ENCODE peak calls at places on chromosomes 11 and 22, in six cellular contexts. H is PC-3, I is GM23248, J is SK-N-SH, X is neural progenitor cell, Q is HCT116. A is an unnamed sample.

GRCh38 chr11:65565624-65566453 is 4.4 kb upstream of the ZNRD2 start:
- DNase-seq in X (no peak), Q (no peak), J (no peak), I (peak; percentile 50), H (peak; percentile 41), A (no peak)

GRCh38 chr22:42964994-42965699 is 49.8 kb downstream of the PACSIN2 start:
- DNase-seq in I (no peak), Q (peak; percentile 86), J (no peak), X (no peak), H (peak; percentile 44), A (no peak)

GRCh38 chr11:20308601-20309000 is 54.9 kb upstream of the HTATIP2 start:
- DNase-seq in H (no peak), X (no peak), I (no peak), Q (no peak), J (no peak), A (no peak)

GRCh38 chr11:74446445-74446844 is 20.9 kb downstream of the KCNE3 start:
- DNase-seq in H (no peak), Q (no peak), J (peak; percentile 70), X (no peak), I (no peak), A (no peak)

GRCh38 chr11:83157755-83158473 is 983 bp downstream of the PCF11 start:
- DNase-seq in J (peak; percentile 47), Q (no peak), I (peak; percentile 82), X (peak; percentile 62), H (peak; percentile 40), A (peak; percentile 48)

GRCh38 chr22:30868663-30869385 is 99.8 kb downstream of the MORC2 start:
- DNase-seq in I (peak; percentile 57), H (no peak), J (peak; percentile 30), X (no peak), Q (no peak), A (no peak)

GRCh38 chr11:13007702-13008435 is 1.2 kb upstream of the RASSF10 start:
- DNase-seq in I (no peak), X (no peak), J (no peak), Q (no peak), H (peak; percentile 65), A (no peak)

GRCh38 chr11:65180877-65181568 is 705 bp upstream of the CAPN1 start:
- DNase-seq in I (peak; percentile 76), X (peak; percentile 95), Q (peak; percentile 29), J (peak; percentile 96), H (peak; percentile 72), A (peak; percentile 68)

GRCh38 chr11:39037611-39038010 is 2421.8 kb downstream of the LRRC4C start:
- DNase-seq in H (no peak), I (no peak), J (no peak), Q (no peak), X (no peak), A (no peak)

GRCh38 chr11:106717222-106717621 is 301.1 kb downstream of the GUCY1A2 start:
- DNase-seq in I (no peak), X (no peak), H (peak; percentile 50), J (no peak), Q (no peak), A (no peak)

GRCh38 chr22:28052818-28053217 is 133.8 kb upstream of the PITPNB start:
- DNase-seq in Q (no peak), J (no peak), X (peak; percentile 48), H (no peak), I (no peak), A (no peak)

GRCh38 chr11:103222801-103223200 is 113.6 kb downstream of the DYNC2H1 start:
- DNase-seq in X (no peak), Q (no peak), I (no peak), H (no peak), J (no peak), A (no peak)

GRCh38 chr22:29073618-29074275 is 912 bp downstream of the KREMEN1 start:
- DNase-seq in H (no peak), J (no peak), X (peak; percentile 83), I (peak; percentile 68), Q (no peak), A (no peak)

GRCh38 chr11:117872420-117872961 is 4.0 kb downstream of the FXYD6 start:
- DNase-seq in J (no peak), Q (no peak), H (no peak), X (no peak), I (no peak), A (no peak)

GRCh38 chr11:9750551-9750950 is 86.7 kb downstream of the SWAP70 start:
- DNase-seq in Q (no peak), I (no peak), H (peak; percentile 20), X (no peak), J (no peak), A (no peak)

GRCh38 chr11:9747229-9747628 is 83.4 kb downstream of the SWAP70 start:
- DNase-seq in Q (no peak), H (no peak), I (no peak), X (no peak), J (no peak), A (no peak)

GRCh38 chr11:9745411-9746211 is 81.7 kb downstream of the SWAP70 start:
- DNase-seq in X (no peak), I (no peak), J (no peak), Q (no peak), H (no peak), A (no peak)

GRCh38 chr11:9747816-9748215 is 83.9 kb downstream of the SWAP70 start:
- DNase-seq in Q (no peak), I (no peak), J (no peak), H (no peak), X (peak; percentile 4), A (no peak)

GRCh38 chr11:9748361-9748970 is 84.6 kb downstream of the SWAP70 start:
- DNase-seq in J (peak; percentile 70), Q (peak; percentile 70), X (peak; percentile 65), H (peak; percentile 80), I (peak; percentile 90), A (peak; percentile 87)
- H3K9ac ChIP-seq in J (no peak overlapping the region), Q (no peak overlapping the region), X (no peak overlapping the region), H (no peak overlapping the region), I (peak overlapping the region; percentile 11), A (no peak overlapping the region)

GRCh38 chr11:131653244-131653643 is 282.8 kb downstream of the NTM start:
- DNase-seq in Q (no peak), I (no peak), J (no peak), H (no peak), X (no peak), A (no peak)
- TF ChIP-seq EZH2phosphoT487 in Q (no peak), I (no peak), J (no peak), H (no peak), X (no peak), A (no peak)

GRCh38 chr11:86941871-86942208 is 13.4 kb downstream of the FZD4 start:
- DNase-seq in Q (no peak), H (peak; percentile 28), X (no peak), I (no peak), J (no peak), A (no peak)

GRCh38 chr11:86940122-86940777 is 14.9 kb downstream of the FZD4 start:
- DNase-seq in H (peak; percentile 76), J (no peak), X (no peak), I (peak; percentile 92), Q (no peak), A (no peak)

GRCh38 chr11:86941077-86941870 is 13.9 kb downstream of the FZD4 start:
- DNase-seq in Q (no peak), J (no peak), H (no peak), X (no peak), I (peak; percentile 38), A (no peak)

GRCh38 chr11:86938203-86938899 is 16.8 kb downstream of the FZD4 start:
- DNase-seq in I (no peak), H (no peak), X (no peak), Q (no peak), J (no peak), A (no peak)

GRCh38 chr11:86938900-86939880 is 16.0 kb downstream of the FZD4 start:
- DNase-seq in X (peak; percentile 58), Q (peak; percentile 37), H (peak; percentile 83), J (peak; percentile 41), I (peak; percentile 77), A (peak; percentile 41)
- H4K20me1 ChIP-seq in X (no peaks in the 10 kb centered on the region), Q (no peaks in the 10 kb centered on the region), H (no peaks in the 10 kb centered on the region), J (no peaks in the 10 kb centered on the region), I (no peaks in the 10 kb centered on the region), A (no peaks in the 10 kb centered on the region)

GRCh38 chr11:35714882-35715612 is 52.5 kb downstream of the TRIM44 start:
- DNase-seq in X (no peak), J (no peak), H (peak; percentile 26), Q (no peak), I (peak; percentile 78), A (no peak)

GRCh38 chr11:35715649-35716048 is 53.1 kb downstream of the TRIM44 start:
- DNase-seq in X (no peak), J (no peak), H (no peak), I (no peak), Q (no peak), A (no peak)

GRCh38 chr11:35721576-35722341 is 59.2 kb downstream of the TRIM44 start:
- DNase-seq in H (no peak), I (peak; percentile 4), J (no peak), X (no peak), Q (no peak), A (no peak)

GRCh38 chr11:35717043-35717442 is 54.5 kb downstream of the TRIM44 start:
- DNase-seq in J (no peak), Q (no peak), X (peak; percentile 45), H (peak; percentile 11), I (no peak), A (no peak)

GRCh38 chr11:35717520-35717919 is 54.9 kb downstream of the TRIM44 start:
- DNase-seq in Q (no peak), H (no peak), I (no peak), J (no peak), X (no peak), A (no peak)
- H3K9ac ChIP-seq in Q (no peak overlapping the region), H (no peak overlapping the region), I (no peak overlapping the region), J (no peak overlapping the region), X (no peak overlapping the region), A (no peak overlapping the region)

A was measured in MM.1S.